ENCODE peak calls at places on chromosome 10, in four cellular contexts. Q is neural progenitor cell; E is CD4-positive, alpha-beta memory T cell; D is suprapubic skin. L is an unnamed sample.

GRCh38 chr10:130003166-130003565 is 39.1 kb upstream of the EBF3 start:
- DNase-seq in Q (no peak), E (no peak), D (no peak), L (no peak)

GRCh38 chr10:32149257-32149955 is 93.2 kb upstream of the KIF5B start:
- DNase-seq in Q (no peak), E (no peak), D (peak; percentile 84), L (peak; percentile 49)

GRCh38 chr10:72310636-72311035 is 36.9 kb downstream of the DDIT4 start:
- DNase-seq in Q (no peak), E (no peak), D (no peak), L (no peak)

GRCh38 chr10:118470470-118470869 is 125.0 kb downstream of the PRLHR start:
- DNase-seq in Q (no peak), E (no peak), D (no peak), L (no peak)

GRCh38 chr10:113473851-113474250 is 79.0 kb upstream of the HABP2 start:
- DNase-seq in Q (no peak), E (no peak), D (no peak), L (no peak)

GRCh38 chr10:5776881-5777197 is 36.4 kb downstream of the GDI2 start:
- DNase-seq in Q (no peak), E (no peak), D (no peak), L (no peak)

GRCh38 chr10:17123961-17124360 is 5.7 kb downstream of the CUBN start:
- DNase-seq in Q (no peak), E (no peak), D (no peak), L (no peak)

GRCh38 chr10:77247076-77247561 is 390.5 kb downstream of the KCNMA1 start:
- DNase-seq in Q (no peak), E (no peak), D (no peak), L (peak; percentile 56)

GRCh38 chr10:82037076-82037475 is 162.1 kb downstream of the NRG3 start:
- DNase-seq in Q (no peak), E (no peak), D (no peak), L (no peak)

GRCh38 chr10:50497758-50498157 is 126.0 kb downstream of the SGMS1 start:
- DNase-seq in Q (no peak), E (no peak), D (no peak), L (no peak)

GRCh38 chr10:116996994-116997393 is 8.0 kb downstream of the SHTN1 start:
- DNase-seq in Q (no peak), E (no peak), D (no peak), L (no peak)

GRCh38 chr10:103849880-103850571 is 5.3 kb downstream of the SH3PXD2A start:
- DNase-seq in Q (no peak), E (no peak), D (peak; percentile 79), L (no peak)

GRCh38 chr10:92108120-92108519 is 182.8 kb downstream of the CPEB3 start:
- DNase-seq in Q (no peak), E (no peak), D (no peak), L (no peak)

GRCh38 chr10:112080284-112080683 is 103.3 kb downstream of the GPAM start:
- DNase-seq in Q (peak; percentile 44), E (no peak), D (no peak), L (no peak)

GRCh38 chr10:91006001-91006751 is 85.3 kb upstream of the ANKRD1 start:
- DNase-seq in Q (peak; percentile 49), E (peak; percentile 72), D (no peak), L (peak; percentile 79)

GRCh38 chr10:59745163-59745650 is 8.0 kb downstream of the MRLN start:
- DNase-seq in Q (no peak), E (no peak), D (no peak), L (no peak)

GRCh38 chr10:119667562-119668328 is 16.6 kb downstream of the BAG3 start:
- DNase-seq in Q (peak; percentile 55), E (no peak), D (no peak), L (peak; percentile 67)

GRCh38 chr10:72731916-72732419 is 40.0 kb downstream of the MCU start:
- DNase-seq in Q (no peak), E (no peak), D (no peak), L (no peak)

GRCh38 chr10:29895436-29895835 is 163.9 kb downstream of the JCAD start:
- DNase-seq in Q (peak; percentile 41), E (no peak), D (peak; percentile 85), L (peak; percentile 71)

GRCh38 chr10:43202657-43203490 is 64.0 kb downstream of the RASGEF1A start:
- DNase-seq in Q (peak; percentile 74), E (peak; percentile 15), D (peak; percentile 79), L (peak; percentile 100)

GRCh38 chr10:7410306-7410799 is 481 bp downstream of the SFMBT2 start:
- DNase-seq in Q (peak; percentile 67), E (peak; percentile 26), D (no peak), L (peak; percentile 81)

GRCh38 chr10:93873427-93874115 is 20.2 kb upstream of the SLC35G1 start:
- DNase-seq in Q (no peak), E (no peak), D (no peak), L (no peak)

DNA sequence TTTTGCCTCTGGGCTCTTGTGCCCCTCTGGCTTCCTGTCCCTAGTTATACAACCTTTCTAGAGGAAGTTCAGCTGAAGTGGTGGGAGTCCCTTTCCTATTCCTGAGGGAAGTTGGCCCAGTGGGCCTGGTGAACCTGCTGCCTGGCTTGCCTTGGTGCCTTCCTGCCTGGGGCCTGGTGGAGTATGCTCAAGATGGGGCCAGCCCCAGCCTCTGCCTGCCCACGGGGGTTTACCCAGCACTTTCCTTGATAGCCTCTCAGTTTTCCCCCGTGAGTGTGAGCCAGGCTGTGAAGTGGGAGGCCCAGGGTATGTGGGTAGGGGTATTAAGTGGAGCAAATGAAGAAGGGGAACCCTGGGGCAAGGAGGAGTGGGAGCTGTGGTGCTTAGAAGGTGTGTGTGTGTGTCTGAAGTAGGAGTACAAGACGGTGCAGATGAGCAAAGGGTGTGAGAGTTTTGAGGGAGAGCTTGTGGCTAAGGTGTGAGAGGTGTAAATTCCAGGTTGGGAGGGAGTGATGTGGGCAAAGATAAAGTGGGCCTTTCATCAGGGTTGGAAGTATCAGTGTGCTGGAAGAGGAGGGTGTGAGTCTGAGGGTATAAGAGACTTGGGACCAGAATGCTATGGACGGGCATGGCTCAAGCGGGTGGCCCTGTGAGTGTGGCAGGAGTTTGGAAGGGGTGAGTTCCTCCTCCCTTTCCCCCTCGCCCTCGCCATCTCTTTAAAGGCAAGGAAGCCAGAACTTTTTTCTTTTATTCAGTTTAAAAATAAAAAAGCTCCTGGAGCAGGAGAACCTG is 10.9 kb upstream of the PAX2 start:
- DNase-seq in Q (no peak), E (no peak), D (no peak), L (peak; percentile 59)
- H3K4me1 ChIP-seq in Q (peaks cover 30% of the 10 kb centered on the region), E (peaks cover 31% of the 10 kb centered on the region), D (peaks cover 48% of the 10 kb centered on the region), L (peaks cover 9% of the 10 kb centered on the region)

DNA sequence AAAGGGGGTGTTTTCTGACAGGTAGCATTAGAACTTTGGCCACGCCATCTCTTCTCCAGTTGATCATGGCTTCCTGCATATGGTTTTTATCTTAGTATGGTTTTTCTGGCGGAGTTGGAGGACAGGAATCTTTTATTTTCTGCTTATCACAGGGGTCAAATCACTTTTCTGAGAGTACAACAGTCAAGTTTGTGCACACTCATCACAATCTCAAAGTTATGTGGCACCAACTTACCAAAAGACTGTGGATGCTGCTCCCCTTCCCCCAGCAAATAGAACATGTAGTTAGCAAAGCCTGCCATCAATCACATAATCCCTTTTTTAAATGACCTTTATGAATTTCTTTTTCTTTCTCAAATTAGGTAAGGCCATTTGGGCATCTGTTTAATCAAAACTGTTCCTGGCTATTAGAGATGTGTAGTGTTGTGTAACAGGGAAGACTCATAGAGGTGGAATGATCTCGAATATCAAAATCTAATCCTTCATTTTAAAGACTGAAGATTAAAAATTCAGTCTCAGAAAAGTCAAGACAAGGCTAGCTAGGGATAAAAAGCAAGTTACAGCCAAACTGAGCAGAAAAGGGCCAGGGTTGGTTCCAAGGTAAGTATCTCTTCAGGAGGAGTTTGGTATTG is 3.8 kb upstream of the CH25H start:
- DNase-seq in Q (no peak), E (no peak), D (no peak), L (no peak)
- H3K27me3 ChIP-seq in Q (peaks cover 54% of the 10 kb centered on the region), E (peaks cover 6% of the 10 kb centered on the region), D (peaks cover 9% of the 10 kb centered on the region), L (peaks cover 58% of the 10 kb centered on the region)

GRCh38 chr10:88104213-88104612 is 240.8 kb downstream of the PTEN start:
- DNase-seq in Q (no peak), E (no peak), D (no peak), L (no peak)
- H3K4me1 ChIP-seq in Q (no peaks in the 10 kb centered on the region), E (no peaks in the 10 kb centered on the region), D (no peaks in the 10 kb centered on the region), L (no peaks in the 10 kb centered on the region)

GRCh38 chr10:69570050-69570816 is 3.0 kb downstream of the NEUROG3 start:
- DNase-seq in Q (no peak), E (no peak), D (no peak), L (peak; percentile 56)
- H3K27me3 ChIP-seq in Q (peaks cover 100% of the 10 kb centered on the region), E (peaks cover 61% of the 10 kb centered on the region), D (peaks cover 100% of the 10 kb centered on the region), L (peaks cover 100% of the 10 kb centered on the region)

GRCh38 chr10:71203124-71203523 is 9.2 kb upstream of the UNC5B start:
- DNase-seq in Q (no peak), E (no peak), D (no peak), L (no peak)
- H3K4me1 ChIP-seq in Q (peaks cover 13% of the 10 kb centered on the region), E (no peaks in the 10 kb centered on the region), D (no peaks in the 10 kb centered on the region), L (peaks cover 7% of the 10 kb centered on the region)

GRCh38 chr10:100847440-100847839 is 65.3 kb upstream of the SLF2 start:
- DNase-seq in Q (no peak), E (no peak), D (no peak), L (no peak)
- H3K27me3 ChIP-seq in Q (peaks cover 100% of the 10 kb centered on the region), E (no peaks in the 10 kb centered on the region), D (peaks cover 79% of the 10 kb centered on the region), L (peaks cover 86% of the 10 kb centered on the region)

L was measured in endodermal cell.